ENCODE peak calls at places on chromosomes 5 and 9, in five cellular contexts. C is GM23338, B is K562, E is cardiac muscle cell, L is stomach. I is an unnamed sample. For H3K36me3, the result is how much of the 10 kb centered on the place peaks cover.

GRCh38 chr9:19102181-19102630 is 498 bp downstream of the HAUS6 start:
- DNase-seq in C (peak), B (peak), E (peak), L (no peak), I (no peak)

GRCh38 chr5:172587061-172587405 is 54.0 kb upstream of the NEURL1B start:
- DNase-seq in C (no peak), B (no peak), E (no peak), L (no peak), I (no peak)

GRCh38 chr9:573551-574410 is 267.7 kb upstream of the DMRT1 start:
- DNase-seq in C (peak), B (no peak), E (peak), L (no peak), I (no peak)

GRCh38 chr5:139904566-139905400 is 109.2 kb downstream of the PSD2 start:
- DNase-seq in C (peak), B (no peak), E (peak), L (no peak), I (no peak)

GRCh38 chr5:25489834-25490538 is 845.2 kb upstream of the CDH10 start:
- DNase-seq in C (no peak), B (no peak), E (no peak), L (no peak), I (no peak)

GRCh38 chr5:94969174-94969573 is 315.7 kb downstream of the MCTP1 start:
- DNase-seq in C (peak), B (no peak), E (peak), L (no peak), I (no peak)

GRCh38 chr5:612498-613424 is 621 bp downstream of the CEP72 start:
- DNase-seq in C (peak), B (no peak), E (peak), L (peak), I (no peak)

GRCh38 chr5:35159370-35159742 is 70.9 kb downstream of the PRLR start:
- DNase-seq in C (peak), B (no peak), E (no peak), L (peak), I (no peak)

GRCh38 chr5:136025900-136026299 is 2.9 kb upstream of the TGFBI start:
- DNase-seq in C (no peak), B (no peak), E (no peak), L (no peak), I (no peak)

GRCh38 chr9:107866912-107867311 is 377.3 kb upstream of the KLF4 start:
- DNase-seq in C (no peak), B (no peak), E (no peak), L (no peak), I (no peak)

GRCh38 chr9:37167456-37167855 is 47.1 kb downstream of the ZCCHC7 start:
- DNase-seq in C (no peak), B (no peak), E (no peak), L (no peak), I (no peak)

GRCh38 chr5:128536861-128537305 is 1.2 kb downstream of the FBN2 start:
- DNase-seq in C (peak), B (no peak), E (no peak), L (no peak), I (peak)

GRCh38 chr5:64693636-64694035 is 3.3 kb downstream of the SHISAL2B start:
- DNase-seq in C (no peak), B (no peak), E (no peak), L (no peak), I (no peak)

GRCh38 chr5:177402271-177403043 is 2.0 kb upstream of the PFN3 start:
- DNase-seq in C (peak), B (no peak), E (peak), L (peak), I (peak)

GRCh38 chr9:134818591-134818990 is 62.0 kb upstream of the FCN2 start:
- DNase-seq in C (no peak), B (no peak), E (no peak), L (no peak), I (no peak)

GRCh38 chr9:95104088-95104960 is 213.2 kb downstream of the FANCC start:
- DNase-seq in C (no peak), B (no peak), E (no peak), L (no peak), I (no peak)
- H3K27ac ChIP-seq in C (no peak), B (no peak), E (no peak), L (peak), I (no peak)

GRCh38 chr9:136835162-136835931 is 6.9 kb upstream of the AJM1 start:
- DNase-seq in C (no peak), B (no peak), E (no peak), L (no peak), I (no peak)
- H3K36me3 ChIP-seq in C (under half), B (half or more), E (under half), L (under half), I (under half)

GRCh38 chr5:157739388-157740045 is 4.0 kb upstream of the LSM11 start:
- DNase-seq in C (no peak), B (no peak), E (no peak), L (no peak), I (no peak)
- H3K27ac ChIP-seq in C (no peak), B (no peak), E (no peak), L (no peak), I (no peak)

DNA sequence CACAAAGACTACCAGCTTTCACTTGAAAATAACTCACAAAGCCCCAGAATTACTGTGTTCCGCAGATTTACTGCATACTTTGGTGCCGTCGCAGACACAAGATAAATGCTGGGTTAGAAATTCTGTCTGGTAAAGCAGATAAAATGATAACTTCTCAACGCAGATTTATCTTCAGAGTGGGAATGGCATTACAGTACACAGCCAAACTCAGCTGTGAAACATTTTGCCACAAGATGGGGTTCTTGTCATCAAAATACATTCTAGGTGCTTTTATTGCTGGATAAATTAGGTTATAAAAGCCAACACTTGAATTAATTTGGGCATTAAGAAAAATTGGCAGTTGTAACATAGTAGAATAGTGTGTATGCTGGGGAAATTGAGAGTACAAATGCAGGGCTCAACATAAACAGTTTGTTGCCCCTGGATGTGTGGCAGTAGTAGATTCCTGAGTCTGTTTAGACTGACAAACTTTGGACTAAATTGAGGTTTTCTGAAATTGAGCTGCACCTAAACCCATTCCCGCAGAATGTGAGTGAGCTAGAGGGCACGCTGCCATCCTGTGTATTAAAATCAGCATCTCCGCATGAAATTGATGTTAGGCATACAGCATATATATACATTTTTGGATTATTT is 61.1 kb downstream of the LMNB1 start:
- DNase-seq in C (no peak), B (no peak), E (no peak), L (no peak), I (no peak)
- H3K36me3 ChIP-seq in C (under half), B (half or more), E (under half), L (under half), I (under half)

GRCh38 chr5:109936996-109937395 is 247.3 kb downstream of the MAN2A1 start:
- DNase-seq in C (no peak), B (no peak), E (no peak), L (no peak), I (no peak)
- H3K27ac ChIP-seq in C (no peak), B (no peak), E (no peak), L (no peak), I (no peak)

GRCh38 chr9:132648283-132648682 is 21.5 kb downstream of the DDX31 start:
- DNase-seq in C (no peak), B (no peak), E (no peak), L (no peak), I (no peak)

GRCh38 chr9:132647355-132647754 is 22.4 kb downstream of the DDX31 start:
- DNase-seq in C (no peak), B (no peak), E (no peak), L (no peak), I (no peak)

GRCh38 chr9:132648685-132649084 is 21.1 kb downstream of the DDX31 start:
- DNase-seq in C (no peak), B (no peak), E (no peak), L (no peak), I (no peak)

GRCh38 chr9:132646726-132647125 is 23.1 kb downstream of the DDX31 start:
- DNase-seq in C (no peak), B (no peak), E (no peak), L (no peak), I (no peak)

DNA sequence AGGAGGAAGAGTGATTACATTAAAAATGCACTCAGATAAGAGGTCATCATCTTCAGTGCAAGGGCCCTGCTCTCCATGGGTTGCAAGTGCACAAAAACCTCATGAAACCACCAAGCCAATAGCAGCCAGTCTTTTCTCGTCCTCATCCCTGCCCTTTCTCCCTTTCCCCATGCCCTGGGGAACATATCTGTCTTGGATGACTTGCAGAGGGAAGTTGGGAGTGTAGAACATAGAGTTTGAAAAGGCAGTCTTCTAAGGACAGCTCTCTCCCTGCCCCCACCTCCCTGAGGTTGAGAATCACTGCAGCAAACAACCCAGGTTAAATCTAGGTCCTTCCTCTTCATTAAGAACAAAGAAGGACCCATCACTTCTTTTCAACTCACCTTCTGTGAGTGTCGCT is 22.0 kb downstream of the DDX31 start:
- DNase-seq in C (no peak), B (no peak), E (no peak), L (no peak), I (no peak)
- H3K36me3 ChIP-seq in C (under half), B (half or more), E (under half), L (half or more), I (under half)

DNA sequence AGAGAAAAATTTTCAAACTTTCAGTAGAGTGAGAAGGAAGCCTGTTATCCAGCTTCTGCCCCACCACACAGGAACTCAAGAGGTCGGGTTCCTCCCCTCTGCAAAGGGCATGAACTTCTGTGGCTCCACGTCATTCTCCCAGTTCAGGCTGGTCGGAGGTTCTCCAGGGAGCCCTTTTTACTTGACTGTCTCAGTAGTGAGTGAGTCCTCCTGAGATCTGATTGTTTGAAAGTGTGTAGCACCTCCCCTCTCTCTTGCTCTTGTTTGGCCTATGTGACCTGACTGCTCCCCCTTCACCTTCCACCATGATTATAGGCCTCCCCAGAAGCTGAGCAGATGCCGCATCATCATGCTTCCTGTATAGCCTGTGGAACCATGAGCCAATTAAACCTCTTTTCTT is 9.7 kb downstream of the SPINK1 start:
- DNase-seq in C (no peak), B (no peak), E (no peak), L (no peak), I (no peak)
- H3K27ac ChIP-seq in C (no peak), B (no peak), E (no peak), L (no peak), I (no peak)

I was measured in iPS DF 6.9.